ENCODE peak calls at places on chromosomes 2 and 18, in five cellular contexts. K is NCI-H2227 treated with DMSO at 0.1 percent for 48 hours, I is Caki2, B is left lung, Y is D341Med. P is an unnamed sample.

GRCh38 chr18:13412901-13413300 is 194.3 kb downstream of the LDLRAD4 start:
- DNase-seq in K (no peak), Y (no peak), B (no peak), I (no peak), P (no peak)

GRCh38 chr2:29117636-29118303 is 2.6 kb downstream of the CLIP4 start:
- DNase-seq in K (no peak), B (no peak), I (peak; percentile 83), Y (no peak), P (no peak)

GRCh38 chr2:241818229-241818942 is 9.4 kb downstream of the NEU4 start:
- DNase-seq in I (no peak), K (no peak), Y (peak; percentile 18), B (peak; percentile 28), P (no peak)

GRCh38 chr2:1709970-1710560 is 34.2 kb downstream of the PXDN start:
- DNase-seq in B (no peak), Y (no peak), I (no peak), K (no peak), P (no peak)

GRCh38 chr2:8332646-8333045 is 349.2 kb upstream of the ID2 start:
- DNase-seq in K (no peak), Y (no peak), B (no peak), I (no peak), P (no peak)

GRCh38 chr2:26577442-26578433 is 63.4 kb downstream of the CIB4 start:
- DNase-seq in K (peak; percentile 40), I (peak; percentile 52), B (peak; percentile 57), Y (peak; percentile 88), P (peak; percentile 87)

GRCh38 chr2:221422516-221423211 is 149.4 kb downstream of the EPHA4 start:
- DNase-seq in B (no peak), K (peak; percentile 29), Y (no peak), I (no peak), P (no peak)

GRCh38 chr18:37341473-37342086 is 224.0 kb downstream of the CELF4 start:
- DNase-seq in I (no peak), Y (no peak), B (no peak), K (no peak), P (no peak)

GRCh38 chr2:182448371-182448770 is 21.5 kb upstream of the PDE1A start:
- DNase-seq in K (no peak), B (no peak), I (no peak), Y (no peak), P (no peak)

GRCh38 chr2:3071645-3072044 is 306.0 kb downstream of the EIPR1 start:
- DNase-seq in Y (no peak), K (no peak), B (no peak), I (no peak), P (no peak)

GRCh38 chr2:75565523-75566449 is 5.0 kb upstream of the EVA1A start:
- DNase-seq in Y (no peak), K (no peak), I (peak; percentile 88), B (no peak), P (no peak)

GRCh38 chr2:238973038-238973772 is 125.3 kb downstream of the TWIST2 start:
- DNase-seq in B (no peak), K (no peak), I (no peak), Y (no peak), P (no peak)

GRCh38 chr2:215866594-215866993 is 146.8 kb downstream of the MREG start:
- DNase-seq in K (no peak), Y (no peak), B (no peak), I (no peak), P (no peak)

GRCh38 chr2:5969301-5969700 is 277.1 kb downstream of the SOX11 start:
- DNase-seq in K (no peak), Y (no peak), I (no peak), B (no peak), P (peak; percentile 95)

GRCh38 chr2:237833546-237833945 is 25.9 kb upstream of the RAMP1 start:
- DNase-seq in K (no peak), Y (no peak), B (no peak), I (no peak), P (no peak)

GRCh38 chr2:64114063-64114911 is 29.9 kb downstream of the PELI1 start:
- DNase-seq in B (no peak), Y (no peak), K (no peak), I (peak; percentile 30), P (no peak)